ENCODE peak calls at places on chromosomes 13 and 19, in four cellular contexts. I is D341Med, G is GM03348, X is NCI-H1092. H is an unnamed sample.

GRCh38 chr19:45217957-45218334 is 27.3 kb downstream of the EXOC3L2 start:
- DNase-seq in I (no peak), G (no peak), X (no peak), H (no peak)

GRCh38 chr13:93226623-93227279 is at the start of gene GPC6:
- DNase-seq in I (peak), G (peak), X (peak), H (peak)

GRCh38 chr19:8641908-8642547 is 11.6 kb downstream of the NFILZ start:
- DNase-seq in I (no peak), G (peak), X (no peak), H (no peak)

GRCh38 chr19:41998246-41999020 is 4.4 kb upstream of the ATP1A3 start:
- DNase-seq in I (peak), G (peak), X (no peak), H (no peak)

GRCh38 chr19:45476349-45476717 is 8.5 kb downstream of the FOSB start:
- DNase-seq in I (no peak), G (no peak), X (no peak), H (no peak)

GRCh38 chr19:13597625-13598024 is 91.3 kb upstream of the CACNA1A start:
- DNase-seq in I (peak), G (peak), X (peak), H (peak)

GRCh38 chr19:30664358-30665058 is 292.3 kb downstream of the ZNF536 start:
- DNase-seq in I (peak), G (peak), X (no peak), H (no peak)

GRCh38 chr13:33235078-33235477 is 50.5 kb downstream of the STARD13 start:
- DNase-seq in I (no peak), G (peak), X (no peak), H (no peak)

GRCh38 chr19:43641333-43641732 is 1.7 kb upstream of the CADM4 start:
- DNase-seq in I (no peak), G (no peak), X (no peak), H (no peak)

GRCh38 chr13:76874466-76874865 is 11.7 kb downstream of the KCTD12 start:
- DNase-seq in I (no peak), G (no peak), X (no peak), H (no peak)

GRCh38 chr19:58274771-58275199 is 4.0 kb upstream of the ZNF8 start:
- DNase-seq in I (no peak), G (no peak), X (no peak), H (no peak)

GRCh38 chr19:18900700-18901502 is 4.9 kb upstream of the CERS1 start:
- DNase-seq in I (no peak), G (no peak), X (no peak), H (no peak)

GRCh38 chr13:40124648-40125045 is 469.2 kb downstream of the COG6 start:
- DNase-seq in I (no peak), G (no peak), X (no peak), H (no peak)

GRCh38 chr13:102968572-102969228 is 97.5 kb downstream of the SLC10A2 start:
- DNase-seq in I (no peak), G (no peak), X (no peak), H (no peak)

GRCh38 chr13:113109151-113110047 is 3.8 kb downstream of the F7 start:
- DNase-seq in I (no peak), G (no peak), X (no peak), H (no peak)

GRCh38 chr13:31742102-31742695 is 2.9 kb downstream of the RXFP2 start:
- DNase-seq in I (peak), G (peak), X (peak), H (peak)

GRCh38 chr13:20137875-20138274 is 23.0 kb downstream of the GJA3 start:
- DNase-seq in I (no peak), G (no peak), X (no peak), H (no peak)

GRCh38 chr13:23979361-23980159 is 82.3 kb upstream of the C1QTNF9B start:
- DNase-seq in I (peak), G (peak), X (no peak), H (no peak)

GRCh38 chr19:390386-391198 is 18.4 kb downstream of the C2CD4C start:
- DNase-seq in I (no peak), G (no peak), X (no peak), H (no peak)

GRCh38 chr13:47621931-47622330 is 379.1 kb downstream of the SUCLA2 start:
- DNase-seq in I (no peak), G (no peak), X (no peak), H (no peak)

GRCh38 chr19:5487222-5487621 is 32.0 kb downstream of the ZNRF4 start:
- DNase-seq in I (no peak), G (no peak), X (no peak), H (no peak)

H was measured in NCI-H2081 treated with DMSO at 0.1 percent for 48 hours.